ENCODE peak calls at places on chromosomes 11 and 22, in four cellular contexts. Z, C, X and F are unnamed samples.

GRCh38 chr11:30000986-30001385 is 15.8 kb downstream of the KCNA4 start:
- DNase-seq in Z (peak; percentile 73), C (no peak), X (peak; percentile 51), F (no peak)

GRCh38 chr11:132943737-132944556 is 588.4 kb downstream of the OPCML start:
- DNase-seq in Z (peak; percentile 42), C (no peak), X (peak; percentile 30), F (no peak)

GRCh38 chr11:30092518-30092917 is 75.7 kb upstream of the KCNA4 start:
- DNase-seq in Z (no peak), C (no peak), X (no peak), F (no peak)

GRCh38 chr22:24380220-24381218 is 46.9 kb upstream of the ADORA2A start:
- DNase-seq in Z (no peak), C (no peak), X (peak; percentile 12), F (no peak)

GRCh38 chr22:20602589-20603164 is 95.3 kb downstream of the MED15 start:
- DNase-seq in Z (no peak), C (no peak), X (no peak), F (no peak)

GRCh38 chr22:23218867-23219251 is 38.5 kb downstream of the BCR start:
- DNase-seq in Z (peak; percentile 30), C (no peak), X (peak; percentile 12), F (no peak)

GRCh38 chr11:111663820-111664219 is 61.6 kb downstream of the SIK2 start:
- DNase-seq in Z (no peak), C (no peak), X (peak; percentile 11), F (no peak)

GRCh38 chr11:45079943-45080719 is 66.3 kb upstream of the PRDM11 start:
- DNase-seq in Z (no peak), C (no peak), X (no peak), F (no peak)

GRCh38 chr22:50701076-50701419 is 28.4 kb downstream of the SHANK3 start:
- DNase-seq in Z (no peak), C (no peak), X (no peak), F (peak; percentile 83)

GRCh38 chr11:124961972-124962609 is 8.1 kb downstream of the CCDC15 start:
- DNase-seq in Z (peak; percentile 1), C (no peak), X (peak; percentile 71), F (no peak)

GRCh38 chr22:35587896-35588295 is 29.2 kb downstream of the MB start:
- DNase-seq in Z (no peak), C (no peak), X (no peak), F (no peak)

GRCh38 chr22:46240073-46240472 is 10.0 kb downstream of the CDPF1 start:
- DNase-seq in Z (no peak), C (no peak), X (no peak), F (no peak)

GRCh38 chr11:133239530-133239929 is 292.8 kb downstream of the OPCML start:
- DNase-seq in Z (no peak), C (no peak), X (no peak), F (no peak)